ENCODE peak calls at places on chromosomes 11 and 22, in seven cellular contexts. I is heart left ventricle, B is adrenal gland, U is EH, S is ACHN, J is Kasumi-1, D is nucleus accumbens. L is an unnamed sample.

GRCh38 chr11:69652999-69653398 is 12.0 kb downstream of the CCND1 start:
- DNase-seq in S (no peak), U (no peak), D (no peak), B (no peak), J (no peak), I (no peak), L (no peak)

GRCh38 chr11:59706518-59707285 is 6.9 kb downstream of the OR10V1 start:
- DNase-seq in B (no peak), U (peak; percentile 95), I (no peak), D (no peak), J (no peak), S (peak; percentile 93), L (peak; percentile 20)

GRCh38 chr22:18024956-18025720 is 777 bp upstream of the MICAL3 start:
- DNase-seq in J (no peak), B (no peak), I (no peak), S (no peak), D (no peak), U (no peak), L (no peak)

GRCh38 chr22:39300198-39300830 is 19.1 kb downstream of the RPL3 start:
- DNase-seq in U (peak; percentile 31), J (peak; percentile 58), B (peak; percentile 64), S (no peak), I (peak; percentile 71), D (peak; percentile 21), L (no peak)

GRCh38 chr11:55707029-55707428 is 45.0 kb downstream of the OR4C6 start:
- DNase-seq in D (no peak), B (no peak), J (peak; percentile 74), I (no peak), U (peak; percentile 30), S (peak; percentile 42), L (peak; percentile 36)

GRCh38 chr22:22893891-22894739 is 6.5 kb downstream of the IGLL5 start:
- DNase-seq in I (no peak), D (no peak), U (no peak), J (no peak), S (no peak), B (no peak), L (no peak)

GRCh38 chr11:125941241-125941605 is 4.6 kb upstream of the VSIG10L2 start:
- DNase-seq in U (no peak), D (no peak), S (no peak), I (no peak), J (no peak), B (no peak), L (no peak)

GRCh38 chr11:67611165-67611564 is 4.4 kb downstream of the NDUFV1 start:
- DNase-seq in S (no peak), B (no peak), J (no peak), U (no peak), D (no peak), I (no peak), L (no peak)

GRCh38 chr11:68843703-68844312 is 2.1 kb upstream of the CPT1A start:
- DNase-seq in I (peak; percentile 85), D (no peak), U (peak; percentile 15), B (peak; percentile 79), J (peak; percentile 57), S (no peak), L (no peak)

GRCh38 chr22:35604671-35605457 is 12.3 kb downstream of the MB start:
- DNase-seq in I (no peak), J (no peak), B (peak; percentile 52), S (no peak), D (no peak), U (peak; percentile 63), L (no peak)